ENCODE peak calls at places on chromosomes 6 and 20, in five cellular contexts. U, Q, X, O and F are unnamed samples. For H3K9me3, the result is how much of the 10 kb centered on the place peaks cover.

GRCh38 chr20:19497064-19497463 is 261.0 kb upstream of the RIN2 start:
- DNase-seq in U (no peak), Q (no peak), X (no peak), O (no peak), F (no peak)

GRCh38 chr20:22720206-22720605 is 135.8 kb upstream of the FOXA2 start:
- DNase-seq in U (no peak), Q (no peak), X (no peak), O (no peak), F (no peak)

GRCh38 chr6:135647521-135647920 is 150.0 kb upstream of the AHI1 start:
- DNase-seq in U (no peak), Q (no peak), X (no peak), O (no peak), F (no peak)

GRCh38 chr20:43383026-43383795 is 74.5 kb upstream of the SRSF6 start:
- DNase-seq in U (no peak), Q (no peak), X (no peak), O (no peak), F (no peak)

GRCh38 chr6:10177703-10178102 is 237.2 kb downstream of the TFAP2A start:
- DNase-seq in U (no peak), Q (no peak), X (no peak), O (no peak), F (no peak)

GRCh38 chr6:14396826-14397517 is 279.4 kb downstream of the CD83 start:
- DNase-seq in U (no peak), Q (peak), X (no peak), O (peak), F (no peak)

GRCh38 chr6:143333749-143334520 is 116.6 kb downstream of the ADAT2 start:
- DNase-seq in U (no peak), Q (no peak), X (no peak), O (no peak), F (no peak)

GRCh38 chr6:137352859-137353258 is 133.7 kb upstream of the IFNGR1 start:
- DNase-seq in U (no peak), Q (peak), X (no peak), O (no peak), F (no peak)

GRCh38 chr6:126534418-126534817 is 194.5 kb downstream of the CENPW start:
- DNase-seq in U (no peak), Q (no peak), X (no peak), O (no peak), F (no peak)

GRCh38 chr6:3808189-3808588 is 41.0 kb upstream of the FAM50B start:
- DNase-seq in U (no peak), Q (no peak), X (no peak), O (no peak), F (no peak)

GRCh38 chr6:33431880-33432541 is 12.1 kb downstream of the SYNGAP1 start:
- DNase-seq in U (no peak), Q (no peak), X (no peak), O (no peak), F (no peak)

GRCh38 chr6:41022294-41022693 is 16.7 kb downstream of the UNC5CL start:
- DNase-seq in U (no peak), Q (no peak), X (no peak), O (no peak), F (no peak)

GRCh38 chr6:143546599-143546998 is 35.1 kb upstream of the FUCA2 start:
- DNase-seq in U (no peak), Q (no peak), X (no peak), O (no peak), F (no peak)

GRCh38 chr6:169371344-169372144 is 117.9 kb upstream of the THBS2 start:
- DNase-seq in U (no peak), Q (no peak), X (no peak), O (no peak), F (no peak)

GRCh38 chr6:47247227-47247797 is 62.4 kb downstream of the TNFRSF21 start:
- DNase-seq in U (peak), Q (no peak), X (no peak), O (no peak), F (no peak)

GRCh38 chr20:62272200-62272599 is 30.6 kb upstream of the ADRM1 start:
- DNase-seq in U (no peak), Q (no peak), X (no peak), O (no peak), F (no peak)

GRCh38 chr6:47097092-47097945 is 55.2 kb upstream of the ADGRF1 start:
- DNase-seq in U (peak), Q (peak), X (peak), O (peak), F (peak)

GRCh38 chr20:31670371-31671228 is 32.9 kb downstream of the COX4I2 start:
- DNase-seq in U (peak), Q (peak), X (peak), O (peak), F (peak)

GRCh38 chr20:49901588-49901987 is 13.7 kb downstream of the SPATA2 start:
- DNase-seq in U (peak), Q (peak), X (no peak), O (no peak), F (no peak)

GRCh38 chr6:130882370-130882769 is 55.2 kb downstream of the SMLR1 start:
- DNase-seq in U (no peak), Q (no peak), X (no peak), O (no peak), F (no peak)

GRCh38 chr6:41730531-41731436 is 4.6 kb downstream of the TFEB start:
- DNase-seq in U (no peak), Q (no peak), X (no peak), O (no peak), F (no peak)

GRCh38 chr6:119148102-119148824 is 69.8 kb upstream of the FAM184A start:
- DNase-seq in U (no peak), Q (no peak), X (no peak), O (peak), F (no peak)

GRCh38 chr6:132142768-132143167 is 191.6 kb upstream of the CCN2 start:
- DNase-seq in U (no peak), Q (no peak), X (no peak), O (no peak), F (no peak)

GRCh38 chr20:30168025-30168799 is 1089.3 kb upstream of the DEFB115 start:
- DNase-seq in U (peak), Q (no peak), X (no peak), O (peak), F (no peak)

GRCh38 chr20:62688855-62689460 is 19.7 kb upstream of the NTSR1 start:
- DNase-seq in U (no peak), Q (no peak), X (no peak), O (no peak), F (no peak)

DNA sequence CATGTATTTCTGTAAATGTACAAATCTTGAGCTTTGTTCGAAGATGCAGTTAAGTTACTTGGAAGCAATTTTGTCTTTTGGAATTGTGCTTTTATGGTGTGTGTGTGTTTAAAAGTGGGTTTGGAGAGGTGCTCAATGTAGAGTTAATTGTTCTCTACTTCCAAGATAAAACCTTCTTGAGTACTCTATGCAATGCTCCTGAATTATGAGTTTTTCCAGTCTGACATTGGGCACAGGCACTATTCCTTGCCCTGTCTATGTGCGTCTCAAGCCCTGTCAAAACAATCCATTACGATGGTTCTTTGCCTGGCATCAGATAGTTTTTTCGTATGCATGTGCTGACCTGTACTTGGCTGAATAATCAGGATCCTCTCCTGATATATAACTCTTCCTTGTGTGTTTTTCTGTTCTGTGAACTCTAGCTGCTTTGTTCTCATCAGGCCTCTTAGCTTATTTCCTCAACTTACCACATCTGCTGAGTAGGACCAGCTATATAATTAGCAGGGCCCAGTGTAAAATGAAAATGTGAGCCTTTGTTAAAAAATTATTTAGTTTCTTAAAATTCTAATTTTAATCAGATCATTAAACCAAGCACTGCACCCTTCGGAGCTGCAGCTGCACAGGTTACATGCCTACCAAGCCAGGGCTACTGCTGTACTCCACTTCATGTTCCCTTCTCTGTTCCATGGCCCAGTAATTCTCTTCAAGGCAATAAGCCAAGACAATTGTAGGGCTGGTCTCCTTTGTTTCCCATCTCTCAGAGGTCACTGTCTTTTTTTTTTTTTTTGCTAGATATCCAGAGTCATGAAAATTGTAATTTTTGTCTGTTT is 160.1 kb downstream of the ZFAND3 start:
- DNase-seq in U (no peak), Q (no peak), X (no peak), O (no peak), F (no peak)
- TF ChIP-seq POLR2A in U (no peak), Q (no peak), X (no peak), O (no peak), F (no peak)

GRCh38 chr6:4849214-4849613 is 73.0 kb downstream of the CDYL start:
- DNase-seq in U (no peak), Q (no peak), X (no peak), O (no peak), F (no peak)
- H3K27ac ChIP-seq in U (no peak), Q (no peak), X (no peak), O (no peak), F (no peak)

GRCh38 chr20:59837623-59838394 is 95.6 kb downstream of the SYCP2 start:
- DNase-seq in U (no peak), Q (no peak), X (no peak), O (peak), F (no peak)
- H3K9me3 ChIP-seq in U (under half), Q (under half), X (under half), O (under half), F (under half)

GRCh38 chr6:56954389-56955170 is at the start of gene BEND6:
- DNase-seq in U (peak), Q (peak), X (peak), O (peak), F (no peak)

GRCh38 chr6:56953597-56954388 is 1.1 kb upstream of the BEND6 start:
- DNase-seq in U (no peak), Q (peak), X (no peak), O (no peak), F (no peak)

GRCh38 chr6:56957856-56958255 is 2.9 kb downstream of the BEND6 start:
- DNase-seq in U (no peak), Q (no peak), X (no peak), O (no peak), F (no peak)

GRCh38 chr6:56956481-56956880 is 1.6 kb downstream of the BEND6 start:
- DNase-seq in U (no peak), Q (no peak), X (no peak), O (no peak), F (no peak)

DNA sequence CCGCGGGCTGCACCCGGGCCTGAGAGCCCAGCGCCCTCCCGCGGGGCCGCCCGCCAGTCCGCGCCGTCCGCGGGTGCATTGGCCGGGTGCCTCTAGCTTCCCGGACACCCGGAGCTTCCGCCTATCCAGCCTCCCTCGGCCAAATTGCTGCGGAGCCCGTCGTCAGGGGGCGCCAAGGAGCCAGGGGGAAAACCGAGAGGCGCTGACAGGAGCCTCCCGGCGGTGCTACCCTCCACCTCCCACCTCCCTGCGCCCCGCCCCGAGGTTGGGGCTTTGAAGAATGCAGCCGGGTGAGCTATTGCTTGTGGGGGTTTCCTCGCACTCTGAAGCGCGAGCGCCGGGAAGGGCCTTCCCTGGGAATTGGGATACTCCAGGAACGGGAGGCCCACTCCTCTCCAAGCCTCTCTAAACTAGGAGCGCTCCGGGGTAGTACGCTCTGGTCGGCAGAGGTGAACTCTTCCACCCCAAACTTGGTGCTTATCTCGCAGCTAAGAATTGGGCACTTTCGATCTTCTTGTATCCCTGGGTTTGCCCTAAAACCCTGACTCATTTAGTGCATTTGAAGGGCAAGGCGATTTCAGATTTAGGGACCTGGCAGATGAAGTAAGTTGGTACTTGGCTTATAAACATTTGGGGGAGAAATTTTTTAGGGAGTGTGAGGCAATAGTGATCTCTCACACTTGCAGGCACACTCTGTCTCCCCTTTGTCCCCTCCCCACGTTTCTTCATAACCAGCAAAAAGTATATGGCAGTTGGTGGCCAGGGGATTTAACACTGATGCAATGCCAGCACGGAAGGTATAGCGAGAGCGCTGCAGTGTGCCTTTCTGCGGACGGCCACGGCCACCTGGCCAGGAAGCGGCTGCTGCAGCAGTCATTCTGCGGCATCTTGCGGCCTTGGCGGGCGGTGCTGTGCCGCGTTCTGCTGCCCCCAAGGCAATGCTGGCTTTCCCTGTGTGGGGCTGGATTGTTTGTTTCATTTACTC is 556 bp downstream of the BEND6 start:
- DNase-seq in U (peak), Q (peak), X (peak), O (peak), F (peak)
- TF ChIP-seq POLR2A in U (no peak), Q (no peak), X (no peak), O (no peak), F (no peak)